ENCODE peak calls at places on chromosomes 11 and 22, in nine cellular contexts. One of them, this sample, is unnamed.

GRCh38 chr11:112396092-112396491 is 135.4 kb upstream of the PLET1 start:
- DNase-seq in non-pigmented ciliary epithelial cell: no peak
- DNase-seq in RWPE1: no peak
- DNase-seq in hypothalamus: no peak
- DNase-seq in NCI-H2029 treated with DMSO at 0.1 percent for 48 hours: no peak
- DNase-seq in A172: no peak
- DNase-seq in activated T-cell treated with anti-CD3 and anti-CD28 coated beads for 1 hour: no peak
- DNase-seq in activated CD4-positive, alpha-beta T cell treated with anti-CD3 and anti-CD28 coated beads for 24 hours: no peak
- DNase-seq in activated T-helper 1 cell treated with Interleukin-2 at 50 U/mL for 16 hours: no peak
- DNase-seq in this sample: no peak

GRCh38 chr11:37905707-37906417 is 1307.8 kb upstream of the RAG2 start:
- DNase-seq in activated T-helper 1 cell treated with Interleukin-2 at 50 U/mL for 16 hours: no peak
- DNase-seq in A172: no peak
- DNase-seq in NCI-H2029 treated with DMSO at 0.1 percent for 48 hours: no peak
- DNase-seq in RWPE1: peak
- DNase-seq in hypothalamus: no peak
- DNase-seq in activated T-cell treated with anti-CD3 and anti-CD28 coated beads for 1 hour: no peak
- DNase-seq in non-pigmented ciliary epithelial cell: no peak
- DNase-seq in activated CD4-positive, alpha-beta T cell treated with anti-CD3 and anti-CD28 coated beads for 24 hours: no peak
- DNase-seq in this sample: peak

GRCh38 chr11:2890466-2891241 is 5.1 kb upstream of the CDKN1C start:
- DNase-seq in hypothalamus: no peak
- DNase-seq in NCI-H2029 treated with DMSO at 0.1 percent for 48 hours: peak
- DNase-seq in activated T-cell treated with anti-CD3 and anti-CD28 coated beads for 1 hour: no peak
- DNase-seq in non-pigmented ciliary epithelial cell: no peak
- DNase-seq in RWPE1: no peak
- DNase-seq in A172: no peak
- DNase-seq in activated CD4-positive, alpha-beta T cell treated with anti-CD3 and anti-CD28 coated beads for 24 hours: no peak
- DNase-seq in activated T-helper 1 cell treated with Interleukin-2 at 50 U/mL for 16 hours: no peak
- DNase-seq in this sample: peak

GRCh38 chr11:3840870-3841425 is at the start of gene RHOG:
- DNase-seq in RWPE1: peak
- DNase-seq in activated CD4-positive, alpha-beta T cell treated with anti-CD3 and anti-CD28 coated beads for 24 hours: no peak
- DNase-seq in NCI-H2029 treated with DMSO at 0.1 percent for 48 hours: no peak
- DNase-seq in hypothalamus: peak
- DNase-seq in activated T-helper 1 cell treated with Interleukin-2 at 50 U/mL for 16 hours: peak
- DNase-seq in A172: peak
- DNase-seq in non-pigmented ciliary epithelial cell: peak
- DNase-seq in activated T-cell treated with anti-CD3 and anti-CD28 coated beads for 1 hour: peak
- DNase-seq in this sample: peak

GRCh38 chr11:57781529-57781943 is 19.9 kb downstream of the CTNND1 start:
- DNase-seq in activated T-helper 1 cell treated with Interleukin-2 at 50 U/mL for 16 hours: no peak
- DNase-seq in activated CD4-positive, alpha-beta T cell treated with anti-CD3 and anti-CD28 coated beads for 24 hours: no peak
- DNase-seq in NCI-H2029 treated with DMSO at 0.1 percent for 48 hours: no peak
- DNase-seq in hypothalamus: no peak
- DNase-seq in non-pigmented ciliary epithelial cell: no peak
- DNase-seq in activated T-cell treated with anti-CD3 and anti-CD28 coated beads for 1 hour: no peak
- DNase-seq in A172: no peak
- DNase-seq in RWPE1: peak
- DNase-seq in this sample: peak

GRCh38 chr11:66849501-66850234 is 6.4 kb downstream of the RCE1 start:
- DNase-seq in NCI-H2029 treated with DMSO at 0.1 percent for 48 hours: no peak
- DNase-seq in activated T-cell treated with anti-CD3 and anti-CD28 coated beads for 1 hour: no peak
- DNase-seq in activated CD4-positive, alpha-beta T cell treated with anti-CD3 and anti-CD28 coated beads for 24 hours: no peak
- DNase-seq in A172: no peak
- DNase-seq in hypothalamus: no peak
- DNase-seq in activated T-helper 1 cell treated with Interleukin-2 at 50 U/mL for 16 hours: no peak
- DNase-seq in non-pigmented ciliary epithelial cell: no peak
- DNase-seq in RWPE1: no peak
- DNase-seq in this sample: no peak

GRCh38 chr11:62418136-62418535 is 697 bp upstream of the SCGB1A1 start:
- DNase-seq in activated CD4-positive, alpha-beta T cell treated with anti-CD3 and anti-CD28 coated beads for 24 hours: no peak
- DNase-seq in activated T-helper 1 cell treated with Interleukin-2 at 50 U/mL for 16 hours: no peak
- DNase-seq in NCI-H2029 treated with DMSO at 0.1 percent for 48 hours: no peak
- DNase-seq in non-pigmented ciliary epithelial cell: no peak
- DNase-seq in hypothalamus: no peak
- DNase-seq in activated T-cell treated with anti-CD3 and anti-CD28 coated beads for 1 hour: no peak
- DNase-seq in RWPE1: no peak
- DNase-seq in A172: no peak
- DNase-seq in this sample: no peak

GRCh38 chr11:2818021-2818420 is 67.6 kb downstream of the CDKN1C start:
- DNase-seq in A172: no peak
- DNase-seq in non-pigmented ciliary epithelial cell: no peak
- DNase-seq in activated T-cell treated with anti-CD3 and anti-CD28 coated beads for 1 hour: no peak
- DNase-seq in hypothalamus: no peak
- DNase-seq in RWPE1: no peak
- DNase-seq in NCI-H2029 treated with DMSO at 0.1 percent for 48 hours: no peak
- DNase-seq in activated T-helper 1 cell treated with Interleukin-2 at 50 U/mL for 16 hours: no peak
- DNase-seq in activated CD4-positive, alpha-beta T cell treated with anti-CD3 and anti-CD28 coated beads for 24 hours: no peak
- DNase-seq in this sample: no peak

GRCh38 chr11:45025716-45026492 is 75.2 kb upstream of the TP53I11 start:
- DNase-seq in activated T-helper 1 cell treated with Interleukin-2 at 50 U/mL for 16 hours: no peak
- DNase-seq in RWPE1: no peak
- DNase-seq in activated CD4-positive, alpha-beta T cell treated with anti-CD3 and anti-CD28 coated beads for 24 hours: no peak
- DNase-seq in NCI-H2029 treated with DMSO at 0.1 percent for 48 hours: peak
- DNase-seq in non-pigmented ciliary epithelial cell: no peak
- DNase-seq in hypothalamus: peak
- DNase-seq in A172: no peak
- DNase-seq in activated T-cell treated with anti-CD3 and anti-CD28 coated beads for 1 hour: no peak
- DNase-seq in this sample: no peak

GRCh38 chr11:86761978-86762377 is 38.4 kb upstream of the PRSS23 start:
- DNase-seq in activated T-cell treated with anti-CD3 and anti-CD28 coated beads for 1 hour: no peak
- DNase-seq in hypothalamus: no peak
- DNase-seq in non-pigmented ciliary epithelial cell: no peak
- DNase-seq in activated CD4-positive, alpha-beta T cell treated with anti-CD3 and anti-CD28 coated beads for 24 hours: no peak
- DNase-seq in NCI-H2029 treated with DMSO at 0.1 percent for 48 hours: no peak
- DNase-seq in activated T-helper 1 cell treated with Interleukin-2 at 50 U/mL for 16 hours: no peak
- DNase-seq in A172: no peak
- DNase-seq in RWPE1: no peak
- DNase-seq in this sample: no peak

GRCh38 chr22:27399161-27399560 is 402.4 kb downstream of the MN1 start:
- DNase-seq in activated T-cell treated with anti-CD3 and anti-CD28 coated beads for 1 hour: no peak
- DNase-seq in activated CD4-positive, alpha-beta T cell treated with anti-CD3 and anti-CD28 coated beads for 24 hours: no peak
- DNase-seq in NCI-H2029 treated with DMSO at 0.1 percent for 48 hours: no peak
- DNase-seq in activated T-helper 1 cell treated with Interleukin-2 at 50 U/mL for 16 hours: no peak
- DNase-seq in A172: no peak
- DNase-seq in non-pigmented ciliary epithelial cell: no peak
- DNase-seq in hypothalamus: no peak
- DNase-seq in RWPE1: no peak
- DNase-seq in this sample: no peak

GRCh38 chr11:65242389-65242788 is 19.4 kb upstream of the POLA2 start:
- DNase-seq in hypothalamus: no peak
- DNase-seq in non-pigmented ciliary epithelial cell: no peak
- DNase-seq in A172: no peak
- DNase-seq in NCI-H2029 treated with DMSO at 0.1 percent for 48 hours: no peak
- DNase-seq in activated T-helper 1 cell treated with Interleukin-2 at 50 U/mL for 16 hours: no peak
- DNase-seq in RWPE1: no peak
- DNase-seq in activated T-cell treated with anti-CD3 and anti-CD28 coated beads for 1 hour: no peak
- DNase-seq in activated CD4-positive, alpha-beta T cell treated with anti-CD3 and anti-CD28 coated beads for 24 hours: no peak
- DNase-seq in this sample: no peak

GRCh38 chr11:3162410-3163240 is 2.5 kb downstream of the OSBPL5 start:
- DNase-seq in activated CD4-positive, alpha-beta T cell treated with anti-CD3 and anti-CD28 coated beads for 24 hours: no peak
- DNase-seq in A172: no peak
- DNase-seq in NCI-H2029 treated with DMSO at 0.1 percent for 48 hours: no peak
- DNase-seq in activated T-helper 1 cell treated with Interleukin-2 at 50 U/mL for 16 hours: no peak
- DNase-seq in hypothalamus: peak
- DNase-seq in non-pigmented ciliary epithelial cell: no peak
- DNase-seq in RWPE1: no peak
- DNase-seq in activated T-cell treated with anti-CD3 and anti-CD28 coated beads for 1 hour: no peak
- DNase-seq in this sample: no peak